ENCODE peak calls at places on chromosomes 12 and 14, in seven cellular contexts. One of them, this sample, is unnamed.

GRCh38 chr14:68703093-68703492 is 89.8 kb downstream of the ZFP36L1 start:
- DNase-seq in stimulated activated naive CD8-positive, alpha-beta T cell treated with anti-CD3 and anti-CD28 coated beads, Interleukin-15, Interleukin-2, amounts not matched to agents 100 U/mL and 50 U/mL, for 24 hours: peak
- DNase-seq in nephron progenitor cell: no peak
- DNase-seq in Karpas-422: no peak
- DNase-seq in MV-4-11: peak
- DNase-seq in RWPE2: peak
- DNase-seq in transverse colon: no peak
- DNase-seq in this sample: peak

GRCh38 chr12:123532808-123533649 is 490 bp downstream of the RILPL1 start:
- DNase-seq in stimulated activated naive CD8-positive, alpha-beta T cell treated with anti-CD3 and anti-CD28 coated beads, Interleukin-15, Interleukin-2, amounts not matched to agents 100 U/mL and 50 U/mL, for 24 hours: peak
- DNase-seq in nephron progenitor cell: peak
- DNase-seq in Karpas-422: no peak
- DNase-seq in MV-4-11: no peak
- DNase-seq in RWPE2: no peak
- DNase-seq in transverse colon: peak
- DNase-seq in this sample: no peak

GRCh38 chr12:12091977-12092663 is 21.4 kb downstream of the BCL2L14 start:
- DNase-seq in stimulated activated naive CD8-positive, alpha-beta T cell treated with anti-CD3 and anti-CD28 coated beads, Interleukin-15, Interleukin-2, amounts not matched to agents 100 U/mL and 50 U/mL, for 24 hours: no peak
- DNase-seq in nephron progenitor cell: no peak
- DNase-seq in Karpas-422: no peak
- DNase-seq in MV-4-11: no peak
- DNase-seq in RWPE2: no peak
- DNase-seq in transverse colon: peak
- DNase-seq in this sample: no peak

GRCh38 chr14:105294142-105294597 is 6.6 kb downstream of the BRF1 start:
- DNase-seq in stimulated activated naive CD8-positive, alpha-beta T cell treated with anti-CD3 and anti-CD28 coated beads, Interleukin-15, Interleukin-2, amounts not matched to agents 100 U/mL and 50 U/mL, for 24 hours: peak
- DNase-seq in nephron progenitor cell: no peak
- DNase-seq in Karpas-422: peak
- DNase-seq in MV-4-11: peak
- DNase-seq in RWPE2: no peak
- DNase-seq in transverse colon: no peak
- DNase-seq in this sample: peak

GRCh38 chr14:73591690-73592448 is at the start of gene ACOT4:
- DNase-seq in stimulated activated naive CD8-positive, alpha-beta T cell treated with anti-CD3 and anti-CD28 coated beads, Interleukin-15, Interleukin-2, amounts not matched to agents 100 U/mL and 50 U/mL, for 24 hours: peak
- DNase-seq in nephron progenitor cell: peak
- DNase-seq in Karpas-422: peak
- DNase-seq in MV-4-11: peak
- DNase-seq in RWPE2: no peak
- DNase-seq in transverse colon: peak
- DNase-seq in this sample: peak

GRCh38 chr14:64676410-64677008 is 27.7 kb upstream of the PLEKHG3 start:
- DNase-seq in stimulated activated naive CD8-positive, alpha-beta T cell treated with anti-CD3 and anti-CD28 coated beads, Interleukin-15, Interleukin-2, amounts not matched to agents 100 U/mL and 50 U/mL, for 24 hours: no peak
- DNase-seq in nephron progenitor cell: no peak
- DNase-seq in Karpas-422: no peak
- DNase-seq in MV-4-11: peak
- DNase-seq in RWPE2: no peak
- DNase-seq in transverse colon: no peak
- DNase-seq in this sample: no peak

GRCh38 chr14:63928744-63929174 is 76.0 kb downstream of the SYNE2 start:
- DNase-seq in stimulated activated naive CD8-positive, alpha-beta T cell treated with anti-CD3 and anti-CD28 coated beads, Interleukin-15, Interleukin-2, amounts not matched to agents 100 U/mL and 50 U/mL, for 24 hours: no peak
- DNase-seq in nephron progenitor cell: no peak
- DNase-seq in Karpas-422: no peak
- DNase-seq in MV-4-11: no peak
- DNase-seq in RWPE2: no peak
- DNase-seq in transverse colon: no peak
- DNase-seq in this sample: no peak

GRCh38 chr14:95710106-95710505 is 3.8 kb downstream of the TCL1A start:
- DNase-seq in stimulated activated naive CD8-positive, alpha-beta T cell treated with anti-CD3 and anti-CD28 coated beads, Interleukin-15, Interleukin-2, amounts not matched to agents 100 U/mL and 50 U/mL, for 24 hours: no peak
- DNase-seq in nephron progenitor cell: no peak
- DNase-seq in Karpas-422: no peak
- DNase-seq in MV-4-11: no peak
- DNase-seq in RWPE2: no peak
- DNase-seq in transverse colon: no peak
- DNase-seq in this sample: no peak

GRCh38 chr12:96493101-96493500 is 3.7 kb downstream of the CFAP54 start:
- DNase-seq in stimulated activated naive CD8-positive, alpha-beta T cell treated with anti-CD3 and anti-CD28 coated beads, Interleukin-15, Interleukin-2, amounts not matched to agents 100 U/mL and 50 U/mL, for 24 hours: no peak
- DNase-seq in nephron progenitor cell: no peak
- DNase-seq in Karpas-422: no peak
- DNase-seq in MV-4-11: no peak
- DNase-seq in RWPE2: no peak
- DNase-seq in transverse colon: no peak
- DNase-seq in this sample: no peak

GRCh38 chr14:95044463-95045254 is 112.7 kb downstream of the DICER1 start:
- DNase-seq in stimulated activated naive CD8-positive, alpha-beta T cell treated with anti-CD3 and anti-CD28 coated beads, Interleukin-15, Interleukin-2, amounts not matched to agents 100 U/mL and 50 U/mL, for 24 hours: no peak
- DNase-seq in nephron progenitor cell: no peak
- DNase-seq in Karpas-422: no peak
- DNase-seq in MV-4-11: no peak
- DNase-seq in RWPE2: peak
- DNase-seq in transverse colon: no peak
- DNase-seq in this sample: no peak

GRCh38 chr14:28770061-28770460 is 3.5 kb downstream of the FOXG1 start:
- DNase-seq in stimulated activated naive CD8-positive, alpha-beta T cell treated with anti-CD3 and anti-CD28 coated beads, Interleukin-15, Interleukin-2, amounts not matched to agents 100 U/mL and 50 U/mL, for 24 hours: no peak
- DNase-seq in nephron progenitor cell: no peak
- DNase-seq in Karpas-422: no peak
- DNase-seq in MV-4-11: no peak
- DNase-seq in RWPE2: no peak
- DNase-seq in transverse colon: no peak
- DNase-seq in this sample: no peak

GRCh38 chr12:96985515-96986362 is 78.7 kb downstream of the NEDD1 start:
- DNase-seq in stimulated activated naive CD8-positive, alpha-beta T cell treated with anti-CD3 and anti-CD28 coated beads, Interleukin-15, Interleukin-2, amounts not matched to agents 100 U/mL and 50 U/mL, for 24 hours: peak
- DNase-seq in nephron progenitor cell: peak
- DNase-seq in Karpas-422: peak
- DNase-seq in MV-4-11: no peak
- DNase-seq in RWPE2: no peak
- DNase-seq in transverse colon: peak
- DNase-seq in this sample: peak

GRCh38 chr12:94445662-94446061 is 14.0 kb downstream of the CEP83 start:
- DNase-seq in stimulated activated naive CD8-positive, alpha-beta T cell treated with anti-CD3 and anti-CD28 coated beads, Interleukin-15, Interleukin-2, amounts not matched to agents 100 U/mL and 50 U/mL, for 24 hours: no peak
- DNase-seq in nephron progenitor cell: no peak
- DNase-seq in Karpas-422: no peak
- DNase-seq in MV-4-11: no peak
- DNase-seq in RWPE2: no peak
- DNase-seq in transverse colon: no peak
- DNase-seq in this sample: no peak

GRCh38 chr12:112288638-112289037 is 93.6 kb downstream of the HECTD4 start:
- DNase-seq in stimulated activated naive CD8-positive, alpha-beta T cell treated with anti-CD3 and anti-CD28 coated beads, Interleukin-15, Interleukin-2, amounts not matched to agents 100 U/mL and 50 U/mL, for 24 hours: no peak
- DNase-seq in nephron progenitor cell: no peak
- DNase-seq in Karpas-422: no peak
- DNase-seq in MV-4-11: no peak
- DNase-seq in RWPE2: no peak
- DNase-seq in transverse colon: no peak
- DNase-seq in this sample: no peak

GRCh38 chr14:52690983-52691760 is 4.2 kb downstream of the ERO1A start:
- DNase-seq in stimulated activated naive CD8-positive, alpha-beta T cell treated with anti-CD3 and anti-CD28 coated beads, Interleukin-15, Interleukin-2, amounts not matched to agents 100 U/mL and 50 U/mL, for 24 hours: no peak
- DNase-seq in nephron progenitor cell: no peak
- DNase-seq in Karpas-422: no peak
- DNase-seq in MV-4-11: no peak
- DNase-seq in RWPE2: no peak
- DNase-seq in transverse colon: no peak
- DNase-seq in this sample: no peak

GRCh38 chr12:522692-523378 is 63.1 kb downstream of the B4GALNT3 start:
- DNase-seq in stimulated activated naive CD8-positive, alpha-beta T cell treated with anti-CD3 and anti-CD28 coated beads, Interleukin-15, Interleukin-2, amounts not matched to agents 100 U/mL and 50 U/mL, for 24 hours: no peak
- DNase-seq in nephron progenitor cell: no peak
- DNase-seq in Karpas-422: no peak
- DNase-seq in MV-4-11: no peak
- DNase-seq in RWPE2: no peak
- DNase-seq in transverse colon: no peak
- DNase-seq in this sample: no peak

GRCh38 chr12:6871052-6871957 is 1.8 kb downstream of the SPSB2 start:
- DNase-seq in stimulated activated naive CD8-positive, alpha-beta T cell treated with anti-CD3 and anti-CD28 coated beads, Interleukin-15, Interleukin-2, amounts not matched to agents 100 U/mL and 50 U/mL, for 24 hours: peak
- DNase-seq in nephron progenitor cell: no peak
- DNase-seq in Karpas-422: peak
- DNase-seq in MV-4-11: peak
- DNase-seq in RWPE2: peak
- DNase-seq in transverse colon: peak
- DNase-seq in this sample: no peak

GRCh38 chr12:130195776-130196175 is 33.5 kb downstream of the FZD10 start:
- DNase-seq in stimulated activated naive CD8-positive, alpha-beta T cell treated with anti-CD3 and anti-CD28 coated beads, Interleukin-15, Interleukin-2, amounts not matched to agents 100 U/mL and 50 U/mL, for 24 hours: no peak
- DNase-seq in nephron progenitor cell: no peak
- DNase-seq in Karpas-422: no peak
- DNase-seq in MV-4-11: no peak
- DNase-seq in RWPE2: no peak
- DNase-seq in transverse colon: no peak
- DNase-seq in this sample: no peak

GRCh38 chr12:49910331-49911212 is 6.9 kb upstream of the FAIM2 start:
- DNase-seq in stimulated activated naive CD8-positive, alpha-beta T cell treated with anti-CD3 and anti-CD28 coated beads, Interleukin-15, Interleukin-2, amounts not matched to agents 100 U/mL and 50 U/mL, for 24 hours: no peak
- DNase-seq in nephron progenitor cell: no peak
- DNase-seq in Karpas-422: no peak
- DNase-seq in MV-4-11: no peak
- DNase-seq in RWPE2: no peak
- DNase-seq in transverse colon: no peak
- DNase-seq in this sample: no peak

GRCh38 chr12:117087808-117088207 is 11.4 kb downstream of the TESC start:
- DNase-seq in stimulated activated naive CD8-positive, alpha-beta T cell treated with anti-CD3 and anti-CD28 coated beads, Interleukin-15, Interleukin-2, amounts not matched to agents 100 U/mL and 50 U/mL, for 24 hours: no peak
- DNase-seq in nephron progenitor cell: no peak
- DNase-seq in Karpas-422: no peak
- DNase-seq in MV-4-11: no peak
- DNase-seq in RWPE2: no peak
- DNase-seq in transverse colon: no peak
- DNase-seq in this sample: no peak

GRCh38 chr12:32891956-32892355 is 4.6 kb downstream of the PKP2 start:
- DNase-seq in stimulated activated naive CD8-positive, alpha-beta T cell treated with anti-CD3 and anti-CD28 coated beads, Interleukin-15, Interleukin-2, amounts not matched to agents 100 U/mL and 50 U/mL, for 24 hours: no peak
- DNase-seq in nephron progenitor cell: peak
- DNase-seq in Karpas-422: no peak
- DNase-seq in MV-4-11: no peak
- DNase-seq in RWPE2: no peak
- DNase-seq in transverse colon: no peak
- DNase-seq in this sample: no peak

GRCh38 chr12:26630546-26631027 is 202.4 kb downstream of the ITPR2 start:
- DNase-seq in stimulated activated naive CD8-positive, alpha-beta T cell treated with anti-CD3 and anti-CD28 coated beads, Interleukin-15, Interleukin-2, amounts not matched to agents 100 U/mL and 50 U/mL, for 24 hours: no peak
- DNase-seq in nephron progenitor cell: no peak
- DNase-seq in Karpas-422: no peak
- DNase-seq in MV-4-11: no peak
- DNase-seq in RWPE2: no peak
- DNase-seq in transverse colon: no peak
- DNase-seq in this sample: no peak

GRCh38 chr12:93886533-93887511 is 209.6 kb downstream of the CRADD start:
- DNase-seq in stimulated activated naive CD8-positive, alpha-beta T cell treated with anti-CD3 and anti-CD28 coated beads, Interleukin-15, Interleukin-2, amounts not matched to agents 100 U/mL and 50 U/mL, for 24 hours: no peak
- DNase-seq in nephron progenitor cell: no peak
- DNase-seq in Karpas-422: no peak
- DNase-seq in MV-4-11: no peak
- DNase-seq in RWPE2: no peak
- DNase-seq in transverse colon: no peak
- DNase-seq in this sample: no peak

GRCh38 chr12:19402743-19403400 is 36.4 kb upstream of the AEBP2 start:
- DNase-seq in stimulated activated naive CD8-positive, alpha-beta T cell treated with anti-CD3 and anti-CD28 coated beads, Interleukin-15, Interleukin-2, amounts not matched to agents 100 U/mL and 50 U/mL, for 24 hours: no peak
- DNase-seq in nephron progenitor cell: no peak
- DNase-seq in Karpas-422: no peak
- DNase-seq in MV-4-11: peak
- DNase-seq in RWPE2: no peak
- DNase-seq in transverse colon: no peak
- DNase-seq in this sample: no peak

GRCh38 chr14:103207404-103208072 is 84.3 kb downstream of the TNFAIP2 start:
- DNase-seq in stimulated activated naive CD8-positive, alpha-beta T cell treated with anti-CD3 and anti-CD28 coated beads, Interleukin-15, Interleukin-2, amounts not matched to agents 100 U/mL and 50 U/mL, for 24 hours: no peak
- DNase-seq in nephron progenitor cell: peak
- DNase-seq in Karpas-422: no peak
- DNase-seq in MV-4-11: no peak
- DNase-seq in RWPE2: peak
- DNase-seq in transverse colon: no peak
- DNase-seq in this sample: no peak

GRCh38 chr14:32358781-32359180 is 29.7 kb downstream of the AKAP6 start:
- DNase-seq in stimulated activated naive CD8-positive, alpha-beta T cell treated with anti-CD3 and anti-CD28 coated beads, Interleukin-15, Interleukin-2, amounts not matched to agents 100 U/mL and 50 U/mL, for 24 hours: no peak
- DNase-seq in nephron progenitor cell: no peak
- DNase-seq in Karpas-422: no peak
- DNase-seq in MV-4-11: no peak
- DNase-seq in RWPE2: no peak
- DNase-seq in transverse colon: no peak
- DNase-seq in this sample: no peak

GRCh38 chr14:31543969-31544799 is 17.0 kb upstream of the NUBPL start:
- DNase-seq in stimulated activated naive CD8-positive, alpha-beta T cell treated with anti-CD3 and anti-CD28 coated beads, Interleukin-15, Interleukin-2, amounts not matched to agents 100 U/mL and 50 U/mL, for 24 hours: no peak
- DNase-seq in nephron progenitor cell: no peak
- DNase-seq in Karpas-422: peak
- DNase-seq in MV-4-11: no peak
- DNase-seq in RWPE2: no peak
- DNase-seq in transverse colon: no peak
- DNase-seq in this sample: no peak

GRCh38 chr12:22318122-22318737 is 16.3 kb downstream of the ST8SIA1 start:
- DNase-seq in stimulated activated naive CD8-positive, alpha-beta T cell treated with anti-CD3 and anti-CD28 coated beads, Interleukin-15, Interleukin-2, amounts not matched to agents 100 U/mL and 50 U/mL, for 24 hours: no peak
- DNase-seq in nephron progenitor cell: no peak
- DNase-seq in Karpas-422: no peak
- DNase-seq in MV-4-11: peak
- DNase-seq in RWPE2: no peak
- DNase-seq in transverse colon: no peak
- DNase-seq in this sample: no peak

GRCh38 chr14:100436745-100437406 is 113.7 kb downstream of the SLC25A47 start:
- DNase-seq in stimulated activated naive CD8-positive, alpha-beta T cell treated with anti-CD3 and anti-CD28 coated beads, Interleukin-15, Interleukin-2, amounts not matched to agents 100 U/mL and 50 U/mL, for 24 hours: no peak
- DNase-seq in nephron progenitor cell: no peak
- DNase-seq in Karpas-422: no peak
- DNase-seq in MV-4-11: no peak
- DNase-seq in RWPE2: no peak
- DNase-seq in transverse colon: no peak
- DNase-seq in this sample: no peak

GRCh38 chr14:56687123-56687522 is 107.5 kb downstream of the TMEM260 start:
- DNase-seq in stimulated activated naive CD8-positive, alpha-beta T cell treated with anti-CD3 and anti-CD28 coated beads, Interleukin-15, Interleukin-2, amounts not matched to agents 100 U/mL and 50 U/mL, for 24 hours: no peak
- DNase-seq in nephron progenitor cell: no peak
- DNase-seq in Karpas-422: no peak
- DNase-seq in MV-4-11: no peak
- DNase-seq in RWPE2: no peak
- DNase-seq in transverse colon: no peak
- DNase-seq in this sample: no peak

GRCh38 chr12:94263011-94263786 is 114.8 kb downstream of the PLXNC1 start:
- DNase-seq in stimulated activated naive CD8-positive, alpha-beta T cell treated with anti-CD3 and anti-CD28 coated beads, Interleukin-15, Interleukin-2, amounts not matched to agents 100 U/mL and 50 U/mL, for 24 hours: peak
- DNase-seq in nephron progenitor cell: no peak
- DNase-seq in Karpas-422: peak
- DNase-seq in MV-4-11: peak
- DNase-seq in RWPE2: no peak
- DNase-seq in transverse colon: peak
- DNase-seq in this sample: peak

GRCh38 chr14:100333311-100333710 is 10.2 kb downstream of the SLC25A47 start:
- DNase-seq in stimulated activated naive CD8-positive, alpha-beta T cell treated with anti-CD3 and anti-CD28 coated beads, Interleukin-15, Interleukin-2, amounts not matched to agents 100 U/mL and 50 U/mL, for 24 hours: no peak
- DNase-seq in nephron progenitor cell: no peak
- DNase-seq in Karpas-422: no peak
- DNase-seq in MV-4-11: no peak
- DNase-seq in RWPE2: peak
- DNase-seq in transverse colon: no peak
- DNase-seq in this sample: no peak

GRCh38 chr12:52442600-52443061 is 8.5 kb upstream of the KRT75 start:
- DNase-seq in stimulated activated naive CD8-positive, alpha-beta T cell treated with anti-CD3 and anti-CD28 coated beads, Interleukin-15, Interleukin-2, amounts not matched to agents 100 U/mL and 50 U/mL, for 24 hours: no peak
- DNase-seq in nephron progenitor cell: peak
- DNase-seq in Karpas-422: no peak
- DNase-seq in MV-4-11: no peak
- DNase-seq in RWPE2: peak
- DNase-seq in transverse colon: no peak
- DNase-seq in this sample: no peak

GRCh38 chr12:127162902-127163301 is 1104.1 kb upstream of the TMEM132C start:
- DNase-seq in stimulated activated naive CD8-positive, alpha-beta T cell treated with anti-CD3 and anti-CD28 coated beads, Interleukin-15, Interleukin-2, amounts not matched to agents 100 U/mL and 50 U/mL, for 24 hours: peak
- DNase-seq in nephron progenitor cell: no peak
- DNase-seq in Karpas-422: no peak
- DNase-seq in MV-4-11: peak
- DNase-seq in RWPE2: no peak
- DNase-seq in transverse colon: no peak
- DNase-seq in this sample: peak

GRCh38 chr14:51382506-51382905 is 142.5 kb downstream of the TMX1 start:
- DNase-seq in stimulated activated naive CD8-positive, alpha-beta T cell treated with anti-CD3 and anti-CD28 coated beads, Interleukin-15, Interleukin-2, amounts not matched to agents 100 U/mL and 50 U/mL, for 24 hours: no peak
- DNase-seq in nephron progenitor cell: no peak
- DNase-seq in Karpas-422: no peak
- DNase-seq in MV-4-11: no peak
- DNase-seq in RWPE2: peak
- DNase-seq in transverse colon: no peak
- DNase-seq in this sample: no peak

GRCh38 chr14:70955543-70956480 is 48.6 kb downstream of the PCNX1 start:
- DNase-seq in stimulated activated naive CD8-positive, alpha-beta T cell treated with anti-CD3 and anti-CD28 coated beads, Interleukin-15, Interleukin-2, amounts not matched to agents 100 U/mL and 50 U/mL, for 24 hours: no peak
- DNase-seq in nephron progenitor cell: no peak
- DNase-seq in Karpas-422: peak
- DNase-seq in MV-4-11: peak
- DNase-seq in RWPE2: no peak
- DNase-seq in transverse colon: no peak
- DNase-seq in this sample: no peak

GRCh38 chr12:726281-727140 is 25.9 kb upstream of the WNK1 start:
- DNase-seq in stimulated activated naive CD8-positive, alpha-beta T cell treated with anti-CD3 and anti-CD28 coated beads, Interleukin-15, Interleukin-2, amounts not matched to agents 100 U/mL and 50 U/mL, for 24 hours: no peak
- DNase-seq in nephron progenitor cell: no peak
- DNase-seq in Karpas-422: no peak
- DNase-seq in MV-4-11: peak
- DNase-seq in RWPE2: no peak
- DNase-seq in transverse colon: no peak
- DNase-seq in this sample: no peak